ENCODE peak calls at places on chromosomes 13 and 19, in eight cellular contexts. One of them, this sample, is unnamed.

GRCh38 chr13:110616103-110617101 is 1.1 kb downstream of the NAXD start:
- DNase-seq in sigmoid colon: no peak
- DNase-seq in right lobe of liver: peak
- DNase-seq in AG09309: no peak
- DNase-seq in IMR-90: peak
- DNase-seq in lower lobe of right lung: no peak
- DNase-seq in CD8-positive, alpha-beta T cell: peak
- DNase-seq in lower leg skin: peak
- DNase-seq in this sample: peak

GRCh38 chr19:47615230-47615629 is 6.3 kb downstream of the BICRA start:
- DNase-seq in right lobe of liver: no peak
- DNase-seq in sigmoid colon: no peak
- DNase-seq in CD8-positive, alpha-beta T cell: no peak
- DNase-seq in lower leg skin: no peak
- DNase-seq in lower lobe of right lung: no peak
- DNase-seq in AG09309: no peak
- DNase-seq in IMR-90: no peak
- DNase-seq in this sample: no peak

GRCh38 chr19:51354742-51355148 is 11.4 kb downstream of the ETFB start:
- DNase-seq in CD8-positive, alpha-beta T cell: no peak
- DNase-seq in right lobe of liver: no peak
- DNase-seq in AG09309: no peak
- DNase-seq in lower leg skin: no peak
- DNase-seq in IMR-90: peak
- DNase-seq in sigmoid colon: no peak
- DNase-seq in lower lobe of right lung: no peak
- DNase-seq in this sample: peak

GRCh38 chr19:45352914-45353796 is 12.6 kb downstream of the KLC3 start:
- DNase-seq in sigmoid colon: no peak
- DNase-seq in IMR-90: no peak
- DNase-seq in lower leg skin: no peak
- DNase-seq in lower lobe of right lung: no peak
- DNase-seq in right lobe of liver: no peak
- DNase-seq in AG09309: no peak
- DNase-seq in CD8-positive, alpha-beta T cell: no peak
- DNase-seq in this sample: no peak

GRCh38 chr13:112105244-112105681 is 38.3 kb downstream of the SOX1 start:
- DNase-seq in AG09309: no peak
- DNase-seq in right lobe of liver: no peak
- DNase-seq in IMR-90: no peak
- DNase-seq in CD8-positive, alpha-beta T cell: no peak
- DNase-seq in lower lobe of right lung: no peak
- DNase-seq in sigmoid colon: peak
- DNase-seq in lower leg skin: no peak
- DNase-seq in this sample: no peak

GRCh38 chr13:102212729-102213128 is 189.1 kb downstream of the FGF14 start:
- DNase-seq in right lobe of liver: no peak
- DNase-seq in lower lobe of right lung: no peak
- DNase-seq in sigmoid colon: no peak
- DNase-seq in lower leg skin: no peak
- DNase-seq in IMR-90: no peak
- DNase-seq in AG09309: no peak
- DNase-seq in CD8-positive, alpha-beta T cell: no peak
- DNase-seq in this sample: no peak

GRCh38 chr19:50204811-50205675 is 1.6 kb downstream of the MYH14 start:
- DNase-seq in CD8-positive, alpha-beta T cell: no peak
- DNase-seq in right lobe of liver: peak
- DNase-seq in sigmoid colon: no peak
- DNase-seq in IMR-90: no peak
- DNase-seq in lower leg skin: peak
- DNase-seq in AG09309: no peak
- DNase-seq in lower lobe of right lung: peak
- DNase-seq in this sample: no peak

GRCh38 chr13:21033866-21034601 is 27.4 kb downstream of the LATS2 start:
- DNase-seq in right lobe of liver: no peak
- DNase-seq in IMR-90: no peak
- DNase-seq in lower lobe of right lung: no peak
- DNase-seq in AG09309: no peak
- DNase-seq in CD8-positive, alpha-beta T cell: no peak
- DNase-seq in sigmoid colon: peak
- DNase-seq in lower leg skin: peak
- DNase-seq in this sample: peak

GRCh38 chr19:38409631-38410133 is 6.8 kb downstream of the FAM98C start:
- DNase-seq in CD8-positive, alpha-beta T cell: no peak
- DNase-seq in AG09309: no peak
- DNase-seq in sigmoid colon: no peak
- DNase-seq in IMR-90: peak
- DNase-seq in lower lobe of right lung: no peak
- DNase-seq in right lobe of liver: no peak
- DNase-seq in lower leg skin: no peak
- DNase-seq in this sample: no peak

GRCh38 chr13:91347996-91348905 is 764 bp downstream of the MIR17HG start:
- DNase-seq in lower leg skin: peak
- DNase-seq in sigmoid colon: peak
- DNase-seq in lower lobe of right lung: peak
- DNase-seq in right lobe of liver: peak
- DNase-seq in IMR-90: no peak
- DNase-seq in AG09309: no peak
- DNase-seq in CD8-positive, alpha-beta T cell: peak
- DNase-seq in this sample: peak

GRCh38 chr13:40013554-40013953 is 358.1 kb downstream of the COG6 start:
- DNase-seq in AG09309: no peak
- DNase-seq in lower leg skin: no peak
- DNase-seq in sigmoid colon: no peak
- DNase-seq in CD8-positive, alpha-beta T cell: no peak
- DNase-seq in right lobe of liver: no peak
- DNase-seq in lower lobe of right lung: no peak
- DNase-seq in IMR-90: no peak
- DNase-seq in this sample: no peak

GRCh38 chr13:49356224-49356623 is 87.6 kb downstream of the CAB39L start:
- DNase-seq in AG09309: peak
- DNase-seq in lower leg skin: no peak
- DNase-seq in sigmoid colon: no peak
- DNase-seq in right lobe of liver: no peak
- DNase-seq in CD8-positive, alpha-beta T cell: no peak
- DNase-seq in lower lobe of right lung: no peak
- DNase-seq in IMR-90: peak
- DNase-seq in this sample: peak

GRCh38 chr19:38070573-38070972 is 153.4 kb downstream of the DPF1 start:
- DNase-seq in sigmoid colon: no peak
- DNase-seq in right lobe of liver: no peak
- DNase-seq in lower leg skin: no peak
- DNase-seq in lower lobe of right lung: no peak
- DNase-seq in AG09309: peak
- DNase-seq in CD8-positive, alpha-beta T cell: no peak
- DNase-seq in IMR-90: peak
- DNase-seq in this sample: peak

GRCh38 chr19:38018694-38019426 is 111.9 kb downstream of the SIPA1L3 start:
- DNase-seq in right lobe of liver: no peak
- DNase-seq in lower leg skin: no peak
- DNase-seq in AG09309: no peak
- DNase-seq in sigmoid colon: no peak
- DNase-seq in IMR-90: no peak
- DNase-seq in CD8-positive, alpha-beta T cell: no peak
- DNase-seq in lower lobe of right lung: no peak
- DNase-seq in this sample: no peak

GRCh38 chr19:35872180-35872579 is 3.8 kb downstream of the APLP1 start:
- DNase-seq in AG09309: no peak
- DNase-seq in IMR-90: no peak
- DNase-seq in lower leg skin: no peak
- DNase-seq in right lobe of liver: no peak
- DNase-seq in CD8-positive, alpha-beta T cell: no peak
- DNase-seq in sigmoid colon: no peak
- DNase-seq in lower lobe of right lung: no peak
- DNase-seq in this sample: no peak

GRCh38 chr19:7132054-7132453 is 62.6 kb downstream of the ZNF557 start:
- DNase-seq in CD8-positive, alpha-beta T cell: no peak
- DNase-seq in sigmoid colon: peak
- DNase-seq in lower lobe of right lung: no peak
- DNase-seq in right lobe of liver: no peak
- DNase-seq in IMR-90: no peak
- DNase-seq in lower leg skin: no peak
- DNase-seq in AG09309: no peak
- DNase-seq in this sample: no peak

GRCh38 chr19:39199025-39199424 is 2.3 kb downstream of the NCCRP1 start:
- DNase-seq in lower lobe of right lung: no peak
- DNase-seq in right lobe of liver: no peak
- DNase-seq in IMR-90: peak
- DNase-seq in sigmoid colon: peak
- DNase-seq in CD8-positive, alpha-beta T cell: no peak
- DNase-seq in AG09309: no peak
- DNase-seq in lower leg skin: no peak
- DNase-seq in this sample: no peak

GRCh38 chr13:46149272-46150133 is 32.5 kb downstream of the LCP1 start:
- DNase-seq in IMR-90: peak
- DNase-seq in CD8-positive, alpha-beta T cell: no peak
- DNase-seq in AG09309: no peak
- DNase-seq in right lobe of liver: no peak
- DNase-seq in lower leg skin: no peak
- DNase-seq in sigmoid colon: no peak
- DNase-seq in lower lobe of right lung: no peak
- DNase-seq in this sample: peak

GRCh38 chr19:48741222-48741999 is 1.0 kb upstream of the RASIP1 start:
- DNase-seq in AG09309: no peak
- DNase-seq in CD8-positive, alpha-beta T cell: no peak
- DNase-seq in lower lobe of right lung: no peak
- DNase-seq in right lobe of liver: peak
- DNase-seq in sigmoid colon: no peak
- DNase-seq in IMR-90: no peak
- DNase-seq in lower leg skin: no peak
- DNase-seq in this sample: no peak
- H3K4me3 ChIP-seq in AG09309: no peak
- H3K4me3 ChIP-seq in CD8-positive, alpha-beta T cell: no peak
- H3K4me3 ChIP-seq in lower lobe of right lung: peak
- H3K4me3 ChIP-seq in right lobe of liver: no peak
- H3K4me3 ChIP-seq in sigmoid colon: no peak
- H3K4me3 ChIP-seq in IMR-90: no peak
- H3K4me3 ChIP-seq in lower leg skin: no peak
- H3K4me3 ChIP-seq in this sample: no peak

DNA sequence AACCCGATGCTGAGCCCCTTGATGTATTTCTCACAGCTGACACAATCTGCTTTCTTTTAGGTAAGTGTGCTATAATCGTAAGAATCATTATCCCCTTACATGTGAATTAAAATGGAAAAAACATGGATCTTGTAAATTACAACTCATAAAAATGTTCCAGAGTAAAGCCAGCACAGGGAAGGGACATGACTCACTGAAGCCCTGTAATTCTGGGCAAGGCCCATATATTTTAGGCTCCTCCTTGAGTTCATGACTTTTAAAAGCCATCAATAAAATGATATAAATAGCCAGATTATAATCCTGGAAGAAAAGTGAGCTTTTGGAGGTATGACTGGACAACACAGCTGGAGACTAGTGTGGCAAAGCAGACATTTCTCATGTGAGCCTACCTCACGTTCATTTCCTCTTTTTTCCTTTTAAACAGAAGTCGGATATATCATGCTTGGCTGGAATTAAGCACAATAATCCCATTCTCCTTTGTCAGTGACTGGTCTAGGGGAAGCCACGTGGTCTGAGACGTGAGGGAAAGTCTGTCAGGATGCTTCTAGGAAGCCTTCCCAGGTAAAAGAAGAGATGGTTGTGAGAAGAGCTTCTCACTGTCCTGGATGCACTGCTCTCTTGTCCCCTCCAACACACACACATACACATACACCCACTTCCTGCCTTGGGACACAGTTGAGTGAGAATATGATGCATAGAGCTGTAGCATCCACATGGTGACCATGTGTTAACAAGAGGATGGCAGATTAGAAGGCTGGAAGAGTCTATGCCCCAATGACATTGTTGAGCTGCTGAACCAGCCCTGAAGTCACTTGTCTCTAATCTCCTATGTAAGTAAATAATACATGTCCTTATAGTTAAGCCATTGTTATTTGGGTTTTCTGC is 165.4 kb downstream of the RGCC start:
- DNase-seq in IMR-90: peak
- DNase-seq in CD8-positive, alpha-beta T cell: no peak
- DNase-seq in AG09309: peak
- DNase-seq in sigmoid colon: no peak
- DNase-seq in lower lobe of right lung: no peak
- DNase-seq in right lobe of liver: no peak
- DNase-seq in lower leg skin: peak
- DNase-seq in this sample: no peak
- H3K4me3 ChIP-seq in IMR-90: no peak
- H3K4me3 ChIP-seq in CD8-positive, alpha-beta T cell: no peak
- H3K4me3 ChIP-seq in AG09309: no peak
- H3K4me3 ChIP-seq in sigmoid colon: no peak
- H3K4me3 ChIP-seq in lower lobe of right lung: no peak
- H3K4me3 ChIP-seq in right lobe of liver: no peak
- H3K4me3 ChIP-seq in lower leg skin: no peak
- H3K4me3 ChIP-seq in this sample: no peak

DNA sequence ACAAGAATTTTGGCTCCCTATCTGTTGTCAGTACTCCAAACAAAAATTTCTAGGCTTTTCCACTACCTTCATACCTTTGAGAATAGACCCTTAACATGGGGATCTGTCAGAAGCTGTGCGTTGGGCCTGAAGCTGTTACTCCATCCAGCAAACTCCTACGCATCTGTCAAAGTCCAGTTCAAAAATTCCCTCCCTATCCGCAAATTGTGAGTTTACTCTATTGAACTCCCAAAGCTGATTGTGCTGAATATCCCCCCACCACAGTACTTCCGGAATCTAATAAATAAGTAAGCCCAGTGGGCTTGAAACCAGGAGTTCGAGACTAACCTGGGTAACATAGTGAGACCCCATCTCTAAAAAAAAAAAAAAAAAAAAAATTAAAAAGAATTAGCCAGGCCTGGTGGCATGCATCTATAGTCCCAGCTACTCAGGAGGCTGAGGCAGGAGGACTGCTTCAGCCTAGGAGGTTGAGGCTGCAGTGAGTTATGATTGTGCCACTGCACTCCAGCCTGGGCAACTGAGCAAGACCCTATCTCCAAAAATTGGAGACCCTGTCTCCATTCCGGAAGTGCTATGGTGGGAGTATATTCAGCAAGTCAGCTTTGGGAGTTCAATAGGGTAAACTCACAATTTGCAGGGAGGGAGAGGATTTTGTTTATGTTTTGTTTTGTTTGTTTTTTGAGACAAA is 930 bp upstream of the FBN3 start:
- DNase-seq in sigmoid colon: no peak
- DNase-seq in right lobe of liver: no peak
- DNase-seq in lower leg skin: no peak
- DNase-seq in lower lobe of right lung: no peak
- DNase-seq in CD8-positive, alpha-beta T cell: no peak
- DNase-seq in IMR-90: no peak
- DNase-seq in AG09309: no peak
- DNase-seq in this sample: no peak
- H3K4me3 ChIP-seq in sigmoid colon: no peak
- H3K4me3 ChIP-seq in right lobe of liver: no peak
- H3K4me3 ChIP-seq in lower leg skin: no peak
- H3K4me3 ChIP-seq in lower lobe of right lung: no peak
- H3K4me3 ChIP-seq in CD8-positive, alpha-beta T cell: no peak
- H3K4me3 ChIP-seq in IMR-90: no peak
- H3K4me3 ChIP-seq in AG09309: no peak
- H3K4me3 ChIP-seq in this sample: no peak

GRCh38 chr19:3274245-3275067 is 50.0 kb downstream of the CELF5 start:
- DNase-seq in lower lobe of right lung: no peak
- DNase-seq in lower leg skin: no peak
- DNase-seq in IMR-90: no peak
- DNase-seq in AG09309: no peak
- DNase-seq in right lobe of liver: no peak
- DNase-seq in sigmoid colon: no peak
- DNase-seq in CD8-positive, alpha-beta T cell: no peak
- DNase-seq in this sample: no peak
- H3K4me3 ChIP-seq in lower lobe of right lung: no peak
- H3K4me3 ChIP-seq in lower leg skin: no peak
- H3K4me3 ChIP-seq in IMR-90: no peak
- H3K4me3 ChIP-seq in AG09309: no peak
- H3K4me3 ChIP-seq in right lobe of liver: no peak
- H3K4me3 ChIP-seq in sigmoid colon: no peak
- H3K4me3 ChIP-seq in CD8-positive, alpha-beta T cell: peak
- H3K4me3 ChIP-seq in this sample: no peak

This sample was measured in mammary epithelial cell.